ENCODE peak calls at places on chromosomes 5 and 9, in four cellular contexts. One of them, this sample, is unnamed.

GRCh38 chr5:173709761-173710160 is 93.3 kb upstream of the BOD1 start:
- DNase-seq in HepG2: no peak
- DNase-seq in K562: no peak
- DNase-seq in HCT116: no peak
- DNase-seq in this sample: no peak

GRCh38 chr5:145375521-145375920 is 459.6 kb downstream of the PRELID2 start:
- DNase-seq in K562: no peak
- DNase-seq in HepG2: no peak
- DNase-seq in HCT116: no peak
- DNase-seq in this sample: no peak

GRCh38 chr5:109844695-109845094 is 155.0 kb downstream of the MAN2A1 start:
- DNase-seq in HepG2: no peak
- DNase-seq in K562: no peak
- DNase-seq in HCT116: no peak
- DNase-seq in this sample: no peak

GRCh38 chr9:7756088-7756487 is 43.5 kb downstream of the DMAC1 start:
- DNase-seq in HepG2: no peak
- DNase-seq in HCT116: no peak
- DNase-seq in K562: no peak
- DNase-seq in this sample: no peak

GRCh38 chr9:110357510-110357909 is 19.8 kb upstream of the TXNDC8 start:
- DNase-seq in HepG2: no peak
- DNase-seq in K562: peak
- DNase-seq in HCT116: no peak
- DNase-seq in this sample: no peak

GRCh38 chr5:41199660-41200059 is 13.7 kb downstream of the C6 start:
- DNase-seq in K562: no peak
- DNase-seq in HCT116: no peak
- DNase-seq in HepG2: no peak
- DNase-seq in this sample: no peak

GRCh38 chr5:147485046-147485445 is 24.8 kb downstream of the DPYSL3 start:
- DNase-seq in HCT116: no peak
- DNase-seq in HepG2: no peak
- DNase-seq in K562: no peak
- DNase-seq in this sample: no peak

GRCh38 chr5:159571501-159572244 is 241.4 kb upstream of the IL12B start:
- DNase-seq in HCT116: peak
- DNase-seq in K562: no peak
- DNase-seq in HepG2: no peak
- DNase-seq in this sample: no peak

GRCh38 chr5:160390787-160391696 is 8.8 kb downstream of the FAM200C start:
- DNase-seq in HCT116: no peak
- DNase-seq in K562: peak
- DNase-seq in HepG2: peak
- DNase-seq in this sample: no peak

GRCh38 chr9:122005597-122005996 is 87.5 kb downstream of the TTLL11 start:
- DNase-seq in HepG2: no peak
- DNase-seq in HCT116: no peak
- DNase-seq in K562: peak
- DNase-seq in this sample: peak

GRCh38 chr9:116467740-116468351 is 219.3 kb upstream of the TRIM32 start:
- DNase-seq in K562: no peak
- DNase-seq in HCT116: no peak
- DNase-seq in HepG2: no peak
- DNase-seq in this sample: no peak

GRCh38 chr5:172410160-172410559 is 44.2 kb downstream of the SH3PXD2B start:
- DNase-seq in HCT116: no peak
- DNase-seq in K562: no peak
- DNase-seq in HepG2: no peak
- DNase-seq in this sample: no peak

GRCh38 chr5:157212307-157212706 is 31.7 kb downstream of the ITK start:
- DNase-seq in HepG2: no peak
- DNase-seq in HCT116: no peak
- DNase-seq in K562: no peak
- DNase-seq in this sample: no peak

GRCh38 chr5:149940077-149940574 is 4.5 kb downstream of the PDE6A start:
- DNase-seq in HepG2: no peak
- DNase-seq in K562: peak
- DNase-seq in HCT116: no peak
- DNase-seq in this sample: no peak

GRCh38 chr5:74124826-74125225 is 498.8 kb downstream of the ARHGEF28 start:
- DNase-seq in HCT116: no peak
- DNase-seq in HepG2: no peak
- DNase-seq in K562: no peak
- DNase-seq in this sample: no peak

GRCh38 chr5:157994906-157995519 is 136.1 kb upstream of the CLINT1 start:
- DNase-seq in HepG2: peak
- DNase-seq in HCT116: peak
- DNase-seq in K562: peak
- DNase-seq in this sample: peak

GRCh38 chr5:137461636-137462596 is 37.2 kb downstream of the SPOCK1 start:
- DNase-seq in HCT116: no peak
- DNase-seq in K562: no peak
- DNase-seq in HepG2: no peak
- DNase-seq in this sample: no peak

GRCh38 chr5:31965227-31965626 is 208.9 kb downstream of the GOLPH3 start:
- DNase-seq in K562: no peak
- DNase-seq in HCT116: no peak
- DNase-seq in HepG2: no peak
- DNase-seq in this sample: no peak

GRCh38 chr5:66113160-66113559 is 30.9 kb upstream of the SREK1 start:
- DNase-seq in HepG2: peak
- DNase-seq in HCT116: peak
- DNase-seq in K562: no peak
- DNase-seq in this sample: no peak
- TF ChIP-seq JUND in HepG2: no peak
- TF ChIP-seq JUND in HCT116: no peak
- TF ChIP-seq JUND in K562: no peak
- TF ChIP-seq JUND in this sample: no peak

GRCh38 chr5:59222687-59223511 is 640.0 kb downstream of the RAB3C start:
- DNase-seq in K562: no peak
- DNase-seq in HCT116: no peak
- DNase-seq in HepG2: no peak
- DNase-seq in this sample: no peak
- TF ChIP-seq JUND in K562: no peak
- TF ChIP-seq JUND in HCT116: no peak
- TF ChIP-seq JUND in HepG2: no peak
- TF ChIP-seq JUND in this sample: no peak

GRCh38 chr5:139711852-139712171 is 63.7 kb downstream of the CXXC5 start:
- DNase-seq in K562: no peak
- DNase-seq in HepG2: no peak
- DNase-seq in HCT116: no peak
- DNase-seq in this sample: no peak

GRCh38 chr5:139709587-139710369 is 61.6 kb downstream of the CXXC5 start:
- DNase-seq in K562: peak
- DNase-seq in HCT116: no peak
- DNase-seq in HepG2: no peak
- DNase-seq in this sample: no peak

GRCh38 chr5:139708877-139709586 is 60.9 kb downstream of the CXXC5 start:
- DNase-seq in K562: peak
- DNase-seq in HepG2: peak
- DNase-seq in HCT116: no peak
- DNase-seq in this sample: no peak

GRCh38 chr5:139710370-139711066 is 62.4 kb downstream of the CXXC5 start:
- DNase-seq in HCT116: no peak
- DNase-seq in HepG2: peak
- DNase-seq in K562: peak
- DNase-seq in this sample: peak

DNA sequence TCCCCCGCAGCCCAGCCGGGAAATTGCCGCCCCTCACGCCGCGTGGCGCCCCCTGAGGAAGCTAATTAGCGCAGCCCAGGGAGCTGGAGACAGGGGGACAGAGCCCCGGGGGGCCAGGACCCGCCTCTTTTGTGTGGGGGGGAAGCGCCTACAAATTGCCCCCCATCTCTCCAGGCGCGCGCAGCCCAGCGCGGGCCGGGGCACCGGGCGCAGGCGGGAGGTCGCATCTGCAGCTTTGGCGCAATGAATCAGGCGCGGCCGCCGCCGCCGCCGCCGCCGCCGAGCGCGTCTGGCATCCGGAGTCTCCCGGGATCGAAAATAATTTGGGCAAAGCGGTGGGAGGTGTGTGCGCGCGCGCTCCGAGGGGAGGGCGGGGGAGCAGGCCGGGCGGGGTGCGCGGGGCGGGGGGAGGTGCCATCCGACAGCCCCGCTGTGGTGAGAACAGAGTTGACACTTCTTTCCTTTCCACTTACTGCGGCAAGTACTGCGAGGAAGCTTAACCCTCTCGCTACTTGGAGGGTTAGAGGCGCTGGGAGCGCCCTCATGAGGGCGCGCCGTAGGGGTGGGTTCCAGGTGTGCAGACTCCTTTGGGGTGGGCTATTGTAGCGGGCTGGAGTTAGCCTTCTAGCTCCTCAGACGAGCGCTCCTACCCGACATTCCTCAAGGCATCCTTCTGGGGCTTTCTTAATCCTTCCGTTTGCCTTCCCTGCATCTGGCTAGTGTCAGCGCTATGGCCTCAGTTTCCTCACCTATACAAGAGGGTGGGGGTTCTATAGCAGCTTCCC is 63.1 kb downstream of the CXXC5 start:
- DNase-seq in HepG2: no peak
- DNase-seq in HCT116: no peak
- DNase-seq in K562: peak
- DNase-seq in this sample: peak
- TF ChIP-seq JUND in HepG2: no peak
- TF ChIP-seq JUND in HCT116: no peak
- TF ChIP-seq JUND in K562: peak
- TF ChIP-seq JUND in this sample: no peak

GRCh38 chr5:58462623-58463230 is 2.8 kb upstream of the PLK2 start:
- DNase-seq in HepG2: peak
- DNase-seq in HCT116: peak
- DNase-seq in K562: peak
- DNase-seq in this sample: peak
- TF ChIP-seq JUND in HepG2: no peak
- TF ChIP-seq JUND in HCT116: no peak
- TF ChIP-seq JUND in K562: no peak
- TF ChIP-seq JUND in this sample: no peak

GRCh38 chr9:10005206-10005605 is 607.6 kb downstream of the PTPRD start:
- DNase-seq in HCT116: no peak
- DNase-seq in HepG2: no peak
- DNase-seq in K562: no peak
- DNase-seq in this sample: no peak
- TF ChIP-seq JUND in HCT116: no peak
- TF ChIP-seq JUND in HepG2: no peak
- TF ChIP-seq JUND in K562: no peak
- TF ChIP-seq JUND in this sample: no peak

This sample was measured in T47D.